ENCODE peak calls at places on chromosomes 7 and 10, in nine cellular contexts. One of them, this sample, is unnamed.

GRCh38 chr7:20444041-20444440 is 113.3 kb downstream of the ITGB8 start:
- DNase-seq in fibroblast of lung: peak; percentile 86
- DNase-seq in neural progenitor cell: no peak
- DNase-seq in GM23248: peak; percentile 12
- DNase-seq in mammary epithelial cell: no peak
- DNase-seq in neuronal stem cell: no peak
- DNase-seq in Karpas-422: no peak
- DNase-seq in colonic mucosa: no peak
- DNase-seq in HCT116: no peak
- DNase-seq in this sample: no peak

GRCh38 chr10:113560071-113560470 is 7.2 kb downstream of the HABP2 start:
- DNase-seq in fibroblast of lung: no peak
- DNase-seq in neural progenitor cell: no peak
- DNase-seq in GM23248: no peak
- DNase-seq in mammary epithelial cell: no peak
- DNase-seq in neuronal stem cell: no peak
- DNase-seq in Karpas-422: no peak
- DNase-seq in colonic mucosa: no peak
- DNase-seq in HCT116: no peak
- DNase-seq in this sample: no peak

GRCh38 chr10:62231371-62231770 is 37.3 kb downstream of the RTKN2 start:
- DNase-seq in fibroblast of lung: peak; percentile 94
- DNase-seq in neural progenitor cell: no peak
- DNase-seq in GM23248: peak; percentile 84
- DNase-seq in mammary epithelial cell: peak; percentile 56
- DNase-seq in neuronal stem cell: no peak
- DNase-seq in Karpas-422: no peak
- DNase-seq in colonic mucosa: no peak
- DNase-seq in HCT116: no peak
- DNase-seq in this sample: no peak

GRCh38 chr7:98294798-98295382 is 13.4 kb downstream of the BRI3 start:
- DNase-seq in fibroblast of lung: peak; percentile 31
- DNase-seq in neural progenitor cell: peak; percentile 88
- DNase-seq in GM23248: peak; percentile 76
- DNase-seq in mammary epithelial cell: peak; percentile 54
- DNase-seq in neuronal stem cell: peak; percentile 55
- DNase-seq in Karpas-422: peak; percentile 89
- DNase-seq in colonic mucosa: peak; percentile 71
- DNase-seq in HCT116: peak; percentile 41
- DNase-seq in this sample: no peak

GRCh38 chr10:11667756-11668155 is 56.3 kb upstream of the USP6NL start:
- DNase-seq in fibroblast of lung: no peak
- DNase-seq in neural progenitor cell: no peak
- DNase-seq in GM23248: no peak
- DNase-seq in mammary epithelial cell: no peak
- DNase-seq in neuronal stem cell: no peak
- DNase-seq in Karpas-422: peak; percentile 87
- DNase-seq in colonic mucosa: no peak
- DNase-seq in HCT116: no peak
- DNase-seq in this sample: no peak

GRCh38 chr10:14032406-14032998 is 298.2 kb downstream of the FRMD4A start:
- DNase-seq in fibroblast of lung: peak; percentile 17
- DNase-seq in neural progenitor cell: peak; percentile 74
- DNase-seq in GM23248: peak; percentile 17
- DNase-seq in mammary epithelial cell: no peak
- DNase-seq in neuronal stem cell: peak; percentile 52
- DNase-seq in Karpas-422: peak; percentile 67
- DNase-seq in colonic mucosa: no peak
- DNase-seq in HCT116: peak; percentile 2
- DNase-seq in this sample: no peak

GRCh38 chr10:117399341-117400196 is 24.3 kb upstream of the PDZD8 start:
- DNase-seq in fibroblast of lung: no peak
- DNase-seq in neural progenitor cell: no peak
- DNase-seq in GM23248: no peak
- DNase-seq in mammary epithelial cell: peak; percentile 70
- DNase-seq in neuronal stem cell: no peak
- DNase-seq in Karpas-422: no peak
- DNase-seq in colonic mucosa: no peak
- DNase-seq in HCT116: no peak
- DNase-seq in this sample: no peak

GRCh38 chr7:108000875-108001758 is 1.8 kb downstream of the LAMB1 start:
- DNase-seq in fibroblast of lung: peak; percentile 46
- DNase-seq in neural progenitor cell: peak; percentile 77
- DNase-seq in GM23248: peak; percentile 63
- DNase-seq in mammary epithelial cell: peak; percentile 19
- DNase-seq in neuronal stem cell: peak; percentile 41
- DNase-seq in Karpas-422: no peak
- DNase-seq in colonic mucosa: peak; percentile 80
- DNase-seq in HCT116: no peak
- DNase-seq in this sample: no peak

GRCh38 chr10:128708182-128708581 is 582.0 kb upstream of the MKI67 start:
- DNase-seq in fibroblast of lung: no peak
- DNase-seq in neural progenitor cell: no peak
- DNase-seq in GM23248: no peak
- DNase-seq in mammary epithelial cell: no peak
- DNase-seq in neuronal stem cell: no peak
- DNase-seq in Karpas-422: no peak
- DNase-seq in colonic mucosa: no peak
- DNase-seq in HCT116: no peak
- DNase-seq in this sample: no peak

GRCh38 chr7:4681922-4682620 is at the start of gene FOXK1:
- DNase-seq in fibroblast of lung: peak; percentile 65
- DNase-seq in neural progenitor cell: peak; percentile 89
- DNase-seq in GM23248: peak; percentile 91
- DNase-seq in mammary epithelial cell: peak; percentile 56
- DNase-seq in neuronal stem cell: peak; percentile 57
- DNase-seq in Karpas-422: peak; percentile 93
- DNase-seq in colonic mucosa: peak; percentile 67
- DNase-seq in HCT116: no peak
- DNase-seq in this sample: peak; percentile 76

GRCh38 chr10:120685136-120685535 is 166.0 kb upstream of the WDR11 start:
- DNase-seq in fibroblast of lung: no peak
- DNase-seq in neural progenitor cell: no peak
- DNase-seq in GM23248: no peak
- DNase-seq in mammary epithelial cell: no peak
- DNase-seq in neuronal stem cell: no peak
- DNase-seq in Karpas-422: no peak
- DNase-seq in colonic mucosa: no peak
- DNase-seq in HCT116: no peak
- DNase-seq in this sample: no peak

GRCh38 chr7:1844956-1845390 is 174.9 kb downstream of the ELFN1 start:
- DNase-seq in fibroblast of lung: no peak
- DNase-seq in neural progenitor cell: no peak
- DNase-seq in GM23248: no peak
- DNase-seq in mammary epithelial cell: no peak
- DNase-seq in neuronal stem cell: no peak
- DNase-seq in Karpas-422: no peak
- DNase-seq in colonic mucosa: no peak
- DNase-seq in HCT116: no peak
- DNase-seq in this sample: no peak

GRCh38 chr10:42885491-42886270 is 103.1 kb downstream of the BMS1 start:
- DNase-seq in fibroblast of lung: no peak
- DNase-seq in neural progenitor cell: no peak
- DNase-seq in GM23248: no peak
- DNase-seq in mammary epithelial cell: no peak
- DNase-seq in neuronal stem cell: no peak
- DNase-seq in Karpas-422: no peak
- DNase-seq in colonic mucosa: no peak
- DNase-seq in HCT116: no peak
- DNase-seq in this sample: no peak

GRCh38 chr10:42883993-42884983 is 101.7 kb downstream of the BMS1 start:
- DNase-seq in fibroblast of lung: no peak
- DNase-seq in neural progenitor cell: no peak
- DNase-seq in GM23248: no peak
- DNase-seq in mammary epithelial cell: no peak
- DNase-seq in neuronal stem cell: no peak
- DNase-seq in Karpas-422: no peak
- DNase-seq in colonic mucosa: no peak
- DNase-seq in HCT116: no peak
- DNase-seq in this sample: no peak

GRCh38 chr10:42888504-42889095 is 106.0 kb downstream of the BMS1 start:
- DNase-seq in fibroblast of lung: no peak
- DNase-seq in neural progenitor cell: no peak
- DNase-seq in GM23248: peak; percentile 10
- DNase-seq in mammary epithelial cell: no peak
- DNase-seq in neuronal stem cell: no peak
- DNase-seq in Karpas-422: no peak
- DNase-seq in colonic mucosa: no peak
- DNase-seq in HCT116: no peak
- DNase-seq in this sample: no peak

GRCh38 chr10:42882597-42882996 is 100.0 kb downstream of the BMS1 start:
- DNase-seq in fibroblast of lung: no peak
- DNase-seq in neural progenitor cell: no peak
- DNase-seq in GM23248: no peak
- DNase-seq in mammary epithelial cell: no peak
- DNase-seq in neuronal stem cell: no peak
- DNase-seq in Karpas-422: no peak
- DNase-seq in colonic mucosa: no peak
- DNase-seq in HCT116: no peak
- DNase-seq in this sample: no peak

DNA sequence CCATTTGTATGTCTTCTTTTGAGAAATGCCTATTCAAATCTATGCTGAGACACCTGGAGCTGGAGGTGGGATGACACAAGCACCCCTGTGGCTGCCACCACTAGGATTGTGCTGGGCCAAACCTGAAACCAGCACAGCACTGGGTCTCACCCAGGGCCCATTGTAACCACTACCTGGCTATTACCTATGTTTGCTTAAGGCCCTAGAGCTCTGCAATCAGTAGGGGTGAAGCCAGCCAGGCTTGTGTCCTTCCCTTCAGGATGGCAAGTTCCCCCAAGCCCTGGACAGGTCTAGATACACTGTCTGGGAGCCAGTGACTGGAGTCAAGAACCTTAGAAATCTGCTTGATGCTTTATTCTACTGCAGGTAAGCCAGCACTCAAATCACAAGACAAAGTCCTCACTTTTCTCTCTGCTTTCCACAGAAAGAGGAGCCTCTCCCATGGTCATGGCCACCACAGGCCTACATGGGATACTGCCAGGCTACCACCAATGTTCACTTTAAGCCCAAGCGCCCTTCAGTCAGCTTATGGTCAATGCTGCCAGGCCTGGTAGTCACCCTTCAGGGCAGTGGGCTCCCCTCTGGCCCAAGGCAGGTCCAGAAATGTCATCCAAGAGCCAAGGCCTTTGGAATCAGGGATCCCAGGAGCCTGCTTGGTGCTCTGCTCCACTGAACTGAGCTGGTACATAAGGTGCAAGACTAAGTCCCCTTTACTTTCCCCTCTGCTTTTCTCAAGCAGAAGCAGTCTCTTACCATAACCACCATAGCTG is 105.3 kb downstream of the BMS1 start:
- DNase-seq in fibroblast of lung: no peak
- DNase-seq in neural progenitor cell: no peak
- DNase-seq in GM23248: no peak
- DNase-seq in mammary epithelial cell: no peak
- DNase-seq in neuronal stem cell: no peak
- DNase-seq in Karpas-422: no peak
- DNase-seq in colonic mucosa: no peak
- DNase-seq in HCT116: no peak
- DNase-seq in this sample: no peak
- H3K9ac ChIP-seq in fibroblast of lung: no peak overlapping the region
- H3K9ac ChIP-seq in neural progenitor cell: no peak overlapping the region
- H3K9ac ChIP-seq in GM23248: no peak overlapping the region
- H3K9ac ChIP-seq in mammary epithelial cell: no peak overlapping the region
- H3K9ac ChIP-seq in neuronal stem cell: no peak overlapping the region
- H3K9ac ChIP-seq in Karpas-422: no peak overlapping the region
- H3K9ac ChIP-seq in colonic mucosa: no peak overlapping the region
- H3K9ac ChIP-seq in HCT116: no peak overlapping the region
- H3K9ac ChIP-seq in this sample: no peak overlapping the region

DNA sequence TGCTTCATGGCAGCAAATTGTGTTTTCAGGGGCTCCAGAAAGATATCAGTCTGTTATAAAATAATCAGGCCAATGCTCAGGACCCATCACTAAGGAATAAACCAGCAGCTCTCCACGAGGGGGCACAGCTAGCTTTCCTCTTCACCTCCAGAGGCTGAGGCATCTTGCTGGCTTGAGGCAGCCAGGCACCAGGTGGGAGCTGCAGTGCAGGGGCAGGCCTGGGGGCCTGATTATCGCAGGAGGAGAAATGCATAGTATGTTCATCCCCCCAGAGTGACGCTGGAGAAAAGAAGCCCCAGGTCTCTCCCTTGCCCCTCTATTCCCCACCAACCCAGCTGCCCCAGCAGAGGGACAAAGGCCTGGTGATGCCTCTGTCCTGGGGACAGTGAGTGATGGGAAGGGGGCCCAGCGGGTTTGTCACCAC is 128.3 kb upstream of the FAM20C start:
- DNase-seq in fibroblast of lung: peak; percentile 61
- DNase-seq in neural progenitor cell: peak; percentile 77
- DNase-seq in GM23248: peak; percentile 81
- DNase-seq in mammary epithelial cell: peak; percentile 42
- DNase-seq in neuronal stem cell: peak; percentile 33
- DNase-seq in Karpas-422: peak; percentile 69
- DNase-seq in colonic mucosa: peak; percentile 49
- DNase-seq in HCT116: peak; percentile 21
- DNase-seq in this sample: no peak
- H3K9ac ChIP-seq in fibroblast of lung: no peak overlapping the region
- H3K9ac ChIP-seq in neural progenitor cell: no peak overlapping the region
- H3K9ac ChIP-seq in GM23248: no peak overlapping the region
- H3K9ac ChIP-seq in mammary epithelial cell: no peak overlapping the region
- H3K9ac ChIP-seq in neuronal stem cell: no peak overlapping the region
- H3K9ac ChIP-seq in Karpas-422: no peak overlapping the region
- H3K9ac ChIP-seq in colonic mucosa: no peak overlapping the region
- H3K9ac ChIP-seq in HCT116: no peak overlapping the region
- H3K9ac ChIP-seq in this sample: no peak overlapping the region

DNA sequence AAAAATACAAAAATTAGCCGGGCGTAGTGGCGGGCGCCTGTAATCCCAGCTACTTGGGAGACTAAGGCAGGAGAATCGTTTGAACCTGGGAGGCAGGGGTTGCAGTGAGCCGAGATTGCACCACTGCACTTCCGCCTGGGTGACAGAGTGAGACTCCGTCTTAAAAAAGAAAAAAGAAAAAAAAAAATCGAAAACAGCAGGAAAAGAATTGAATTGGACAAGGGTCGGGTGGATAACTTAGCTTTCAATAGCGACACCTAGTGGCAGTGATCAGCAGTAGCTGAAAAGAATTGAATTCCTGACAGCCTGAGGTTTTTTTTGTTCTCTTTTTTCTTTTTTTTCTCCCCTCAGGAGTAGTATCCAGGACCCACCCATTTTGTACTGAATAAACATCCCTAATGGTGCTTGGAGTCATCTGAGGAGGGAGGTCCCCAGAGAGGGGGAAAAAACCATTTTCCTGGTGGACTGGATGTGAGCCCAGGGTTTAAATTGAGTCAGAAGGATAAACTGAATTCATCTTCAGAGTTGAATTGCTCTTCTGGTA is 55.1 kb downstream of the CYCS start:
- DNase-seq in fibroblast of lung: peak; percentile 70
- DNase-seq in neural progenitor cell: peak; percentile 90
- DNase-seq in GM23248: peak; percentile 89
- DNase-seq in mammary epithelial cell: peak; percentile 45
- DNase-seq in neuronal stem cell: peak; percentile 65
- DNase-seq in Karpas-422: peak; percentile 90
- DNase-seq in colonic mucosa: peak; percentile 46
- DNase-seq in HCT116: peak; percentile 72
- DNase-seq in this sample: peak; percentile 67
- H3K9ac ChIP-seq in fibroblast of lung: no peak overlapping the region
- H3K9ac ChIP-seq in neural progenitor cell: no peak overlapping the region
- H3K9ac ChIP-seq in GM23248: peak overlapping the region; percentile 40
- H3K9ac ChIP-seq in mammary epithelial cell: no peak overlapping the region
- H3K9ac ChIP-seq in neuronal stem cell: no peak overlapping the region
- H3K9ac ChIP-seq in Karpas-422: peak overlapping the region; percentile 3
- H3K9ac ChIP-seq in colonic mucosa: no peak overlapping the region
- H3K9ac ChIP-seq in HCT116: no peak overlapping the region
- H3K9ac ChIP-seq in this sample: no peak overlapping the region

GRCh38 chr10:98431016-98431415 is 15.7 kb downstream of the HPS1 start:
- DNase-seq in fibroblast of lung: no peak
- DNase-seq in neural progenitor cell: no peak
- DNase-seq in GM23248: no peak
- DNase-seq in mammary epithelial cell: no peak
- DNase-seq in neuronal stem cell: no peak
- DNase-seq in Karpas-422: no peak
- DNase-seq in colonic mucosa: no peak
- DNase-seq in HCT116: no peak
- DNase-seq in this sample: no peak
- H3K9ac ChIP-seq in fibroblast of lung: no peak overlapping the region
- H3K9ac ChIP-seq in neural progenitor cell: no peak overlapping the region
- H3K9ac ChIP-seq in GM23248: no peak overlapping the region
- H3K9ac ChIP-seq in mammary epithelial cell: no peak overlapping the region
- H3K9ac ChIP-seq in neuronal stem cell: no peak overlapping the region
- H3K9ac ChIP-seq in Karpas-422: no peak overlapping the region
- H3K9ac ChIP-seq in colonic mucosa: no peak overlapping the region
- H3K9ac ChIP-seq in HCT116: no peak overlapping the region
- H3K9ac ChIP-seq in this sample: no peak overlapping the region